ENCODE peak calls at places on chromosomes 3 and 15, in seven cellular contexts. D is endothelial cell, M is neural crest cell, Z is progenitor cell of endocrine pancreas, Q is GM12864, G is right lobe of liver, P is HepG2. N is an unnamed sample.

GRCh38 chr3:53843195-53844177 is 2.7 kb downstream of the CHDH start:
- DNase-seq in G (peak), Z (no peak), M (no peak), D (no peak), P (no peak), Q (no peak), N (no peak)

GRCh38 chr3:43031490-43032216 is 52.5 kb downstream of the GASK1A start:
- DNase-seq in Q (no peak), G (no peak), M (no peak), D (no peak), Z (no peak), P (no peak), N (peak)

GRCh38 chr15:65410036-65410435 is 12.7 kb downstream of the IGDCC4 start:
- DNase-seq in P (no peak), Z (no peak), G (no peak), Q (no peak), M (no peak), D (no peak), N (no peak)

GRCh38 chr15:101127503-101128076 is 124.3 kb downstream of the CHSY1 start:
- DNase-seq in Q (peak), M (no peak), P (peak), D (no peak), Z (no peak), G (peak), N (no peak)

GRCh38 chr3:134081211-134081610 is 51.5 kb upstream of the SLCO2A1 start:
- DNase-seq in M (no peak), G (no peak), Z (no peak), Q (no peak), P (peak), D (no peak), N (no peak)

GRCh38 chr15:38894260-38894948 is 329.8 kb upstream of the RASGRP1 start:
- DNase-seq in G (no peak), M (no peak), Q (no peak), D (no peak), Z (no peak), P (no peak), N (no peak)

GRCh38 chr15:77243146-77243545 is 172.2 kb upstream of the TSPAN3 start:
- DNase-seq in P (no peak), Q (no peak), D (no peak), G (no peak), Z (no peak), M (no peak), N (no peak)

GRCh38 chr3:31978553-31978952 is 2.5 kb downstream of the OSBPL10 start:
- DNase-seq in D (no peak), Q (no peak), G (no peak), P (no peak), Z (no peak), M (no peak), N (no peak)

GRCh38 chr3:53156368-53156834 is 4.6 kb upstream of the PRKCD start:
- DNase-seq in G (no peak), D (no peak), Z (no peak), Q (no peak), M (no peak), P (no peak), N (no peak)

GRCh38 chr3:70871909-70872656 is 559.6 kb upstream of the MDFIC2 start:
- DNase-seq in Q (no peak), P (no peak), G (no peak), D (no peak), M (no peak), Z (no peak), N (no peak)

GRCh38 chr3:48180530-48181253 is 7.5 kb downstream of the CDC25A start:
- DNase-seq in D (no peak), G (no peak), P (no peak), M (no peak), Z (no peak), Q (no peak), N (no peak)

GRCh38 chr3:48222616-48223513 is at the start of gene CAMP:
- DNase-seq in P (peak), M (no peak), G (peak), Q (peak), D (no peak), Z (no peak), N (peak)

GRCh38 chr3:32399030-32399620 is 7.5 kb downstream of the CMTM7 start:
- DNase-seq in G (no peak), P (peak), M (no peak), Q (no peak), Z (no peak), D (peak), N (no peak)

GRCh38 chr3:52527732-52528595 is 5.7 kb downstream of the NT5DC2 start:
- DNase-seq in M (no peak), Z (no peak), P (no peak), G (peak), Q (no peak), D (no peak), N (no peak)

GRCh38 chr15:62277816-62278394 is 112.8 kb upstream of the C2CD4B start:
- DNase-seq in Z (no peak), D (no peak), P (no peak), Q (no peak), M (no peak), G (no peak), N (no peak)

GRCh38 chr3:76203578-76203977 is 418.2 kb upstream of the ZNF717 start:
- DNase-seq in Q (no peak), Z (no peak), D (no peak), G (no peak), P (no peak), M (no peak), N (no peak)

GRCh38 chr15:52112203-52112750 is 298 bp downstream of the BCL2L10 start:
- DNase-seq in M (no peak), Z (no peak), P (no peak), Q (no peak), D (peak), G (peak), N (no peak)

GRCh38 chr3:140863481-140864084 is 78.1 kb upstream of the SLC25A36 start:
- DNase-seq in M (peak), G (no peak), P (peak), Q (peak), D (peak), Z (peak), N (no peak)

GRCh38 chr3:94794563-94794962 is 731.7 kb downstream of the NSUN3 start:
- DNase-seq in P (no peak), D (no peak), Z (no peak), M (no peak), G (no peak), Q (no peak), N (no peak)

GRCh38 chr3:183734750-183735284 is 37.2 kb downstream of the YEATS2 start:
- DNase-seq in M (no peak), G (no peak), Z (no peak), Q (no peak), P (no peak), D (no peak), N (no peak)

DNA sequence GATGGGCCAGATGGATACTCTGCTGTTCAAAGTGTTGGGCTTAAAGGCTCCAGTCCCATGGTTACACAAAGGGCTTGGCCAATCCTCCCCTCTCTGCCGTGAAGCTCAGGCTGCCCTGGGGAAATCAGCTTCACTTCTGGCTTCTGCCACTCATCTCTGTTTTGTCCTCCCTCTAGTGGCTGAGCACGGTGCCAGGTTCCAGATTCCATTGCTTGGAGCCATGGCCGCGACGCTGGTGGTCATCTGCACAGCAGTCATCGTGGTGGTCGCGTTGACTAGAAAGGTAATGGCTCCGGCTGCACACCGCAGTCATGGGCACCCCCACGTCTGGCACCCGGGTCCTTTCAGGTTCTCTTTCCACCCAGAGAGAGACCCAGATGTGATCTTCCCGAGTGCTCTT is 5.6 kb downstream of the TIGIT start:
- DNase-seq in Z (no peak), D (peak), P (peak), M (peak), G (peak), Q (no peak), N (no peak)
- TF ChIP-seq CTCF in Z (peak), D (peak), P (peak), M (peak), G (peak), Q (peak), N (peak)

GRCh38 chr3:46448721-46449120 is 16.0 kb downstream of the LTF start:
- DNase-seq in G (no peak), D (no peak), P (no peak), Q (no peak), Z (no peak), M (no peak), N (no peak)

GRCh38 chr3:46447535-46447934 is 17.2 kb downstream of the LTF start:
- DNase-seq in P (no peak), M (no peak), G (no peak), Q (no peak), Z (no peak), D (no peak), N (no peak)

GRCh38 chr3:46438831-46439230 is 25.9 kb downstream of the LTF start:
- DNase-seq in D (no peak), Z (no peak), Q (no peak), G (no peak), M (no peak), P (no peak), N (no peak)

GRCh38 chr3:46440531-46441294 is 24.0 kb downstream of the LTF start:
- DNase-seq in Z (no peak), P (no peak), G (no peak), D (no peak), M (no peak), Q (peak), N (no peak)

DNA sequence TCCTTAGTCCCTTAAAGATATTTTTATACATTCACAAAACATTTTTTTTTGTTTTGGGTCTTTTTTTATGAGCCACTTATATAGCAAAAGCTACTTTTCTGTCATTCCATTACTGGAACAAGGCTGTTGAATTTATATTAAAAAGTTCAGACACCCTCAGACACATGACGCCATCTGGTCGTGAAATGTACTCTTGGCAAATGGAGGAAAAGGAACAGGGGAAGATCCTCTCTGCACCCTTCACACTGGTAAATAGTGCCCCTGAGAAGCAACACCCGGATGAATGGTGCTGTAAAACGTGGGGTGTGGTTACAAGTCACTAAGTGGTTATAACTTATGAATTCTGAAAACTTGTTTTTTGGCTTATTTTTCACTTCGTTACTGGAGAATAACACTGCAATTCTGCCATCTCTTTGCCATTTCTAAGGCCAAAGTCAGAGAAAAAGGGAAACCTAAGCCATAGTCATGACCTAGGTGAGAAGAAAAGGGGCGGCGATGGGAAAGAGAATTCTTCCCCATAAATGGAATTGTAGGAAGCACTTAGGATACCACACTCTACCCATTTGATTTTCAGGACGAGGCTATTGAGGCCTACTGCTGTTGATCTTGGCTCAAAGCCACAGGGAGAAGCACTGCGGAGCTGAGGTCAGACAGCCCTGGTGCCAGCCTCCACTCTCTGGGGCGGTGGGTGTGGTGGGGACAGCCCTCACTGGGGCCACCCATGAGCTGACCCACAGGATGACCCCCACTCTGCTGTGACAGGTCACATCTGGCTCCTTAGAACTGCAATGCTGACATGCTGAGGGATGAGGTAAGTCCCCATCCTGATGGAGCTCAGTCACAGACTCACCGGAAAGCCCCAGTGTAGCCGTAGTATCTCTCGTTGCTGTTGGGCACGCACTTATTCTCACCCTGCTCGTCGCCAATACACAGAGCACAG is 21.8 kb downstream of the LTF start:
- DNase-seq in Q (no peak), D (peak), M (peak), P (peak), G (no peak), Z (no peak), N (no peak)
- TF ChIP-seq CTCF in Q (no peak), D (peak), M (peak), P (peak), G (peak), Z (peak), N (peak)

GRCh38 chr3:151578495-151578894 is 117.6 kb upstream of the IGSF10 start:
- DNase-seq in G (no peak), M (no peak), Z (no peak), D (no peak), Q (no peak), P (no peak), N (no peak)
- TF ChIP-seq CTCF in G (no peak), M (peak), Z (no peak), D (no peak), Q (peak), P (no peak), N (no peak)

GRCh38 chr3:107798381-107798780 is 275.6 kb downstream of the BBX start:
- DNase-seq in G (no peak), Z (no peak), M (no peak), Q (no peak), P (no peak), D (no peak), N (no peak)
- TF ChIP-seq CTCF in G (no peak), Z (no peak), M (no peak), Q (no peak), P (no peak), D (no peak), N (no peak)

GRCh38 chr15:84747423-84748273 is 744 bp upstream of the ZNF592 start:
- DNase-seq in P (peak), Z (peak), Q (no peak), D (peak), G (peak), M (peak), N (peak)

GRCh38 chr15:84750583-84751092 is 2.2 kb downstream of the ZNF592 start:
- DNase-seq in Q (no peak), D (no peak), G (no peak), P (no peak), Z (no peak), M (no peak), N (no peak)

GRCh38 chr15:84749111-84749991 is 959 bp downstream of the ZNF592 start:
- DNase-seq in M (no peak), Z (no peak), P (peak), Q (no peak), D (peak), G (peak), N (no peak)

GRCh38 chr15:84752195-84752594 is 3.8 kb downstream of the ZNF592 start:
- DNase-seq in M (no peak), P (peak), G (no peak), Z (no peak), D (no peak), Q (no peak), N (no peak)

DNA sequence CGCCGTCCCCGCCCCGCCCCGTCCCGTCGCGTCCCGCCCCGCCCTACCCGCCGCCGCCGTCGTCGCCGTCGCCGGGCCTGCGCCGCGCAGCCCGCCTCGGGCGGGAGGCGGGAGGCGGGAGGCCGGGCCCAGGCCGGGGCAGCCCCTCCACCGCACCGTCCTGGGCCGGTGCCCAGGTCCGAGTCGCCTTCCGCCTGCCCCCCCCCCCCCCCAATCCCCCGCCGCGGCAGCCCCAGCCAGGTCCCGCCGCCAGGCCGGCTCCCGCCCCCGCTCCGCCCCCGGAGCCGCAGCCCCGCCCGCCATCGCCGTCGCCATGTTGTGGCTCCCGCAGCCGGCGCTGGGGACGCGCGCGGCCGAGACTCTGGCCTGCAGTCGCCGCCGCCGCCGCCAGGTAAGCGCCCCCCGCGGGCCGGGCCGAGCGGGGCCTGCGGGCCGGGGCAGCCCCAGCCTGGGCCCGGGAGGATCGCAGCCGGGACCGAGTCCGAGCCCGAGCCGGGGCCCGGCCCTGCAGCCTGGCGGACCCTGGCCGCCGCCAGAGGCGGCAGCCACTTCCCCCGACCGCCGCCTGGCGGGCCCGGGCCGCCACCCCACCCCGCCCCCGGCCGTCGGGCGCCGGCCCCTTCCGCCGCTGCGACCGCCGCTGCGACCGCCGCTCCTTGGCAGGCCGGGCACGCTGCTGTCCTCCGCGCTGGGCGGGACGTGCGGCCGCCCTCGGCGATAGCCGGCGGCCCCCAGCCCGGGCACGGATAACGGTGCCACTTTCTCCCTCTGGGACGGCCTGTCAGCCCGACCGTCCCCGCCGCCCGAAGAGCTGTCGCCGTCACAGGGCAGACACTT is at the start of gene ZNF592:
- DNase-seq in P (peak), Q (no peak), M (peak), D (peak), G (peak), Z (peak), N (peak)
- TF ChIP-seq CTCF in P (no peak), Q (peak), M (peak), D (no peak), G (peak), Z (peak), N (no peak)

GRCh38 chr15:39974656-39975230 is 40.8 kb downstream of the EIF2AK4 start:
- DNase-seq in Z (no peak), D (no peak), Q (no peak), M (no peak), P (no peak), G (peak), N (no peak)

GRCh38 chr15:39979606-39980005 is 45.7 kb downstream of the EIF2AK4 start:
- DNase-seq in M (no peak), P (no peak), Z (no peak), G (no peak), Q (no peak), D (no peak), N (no peak)

DNA sequence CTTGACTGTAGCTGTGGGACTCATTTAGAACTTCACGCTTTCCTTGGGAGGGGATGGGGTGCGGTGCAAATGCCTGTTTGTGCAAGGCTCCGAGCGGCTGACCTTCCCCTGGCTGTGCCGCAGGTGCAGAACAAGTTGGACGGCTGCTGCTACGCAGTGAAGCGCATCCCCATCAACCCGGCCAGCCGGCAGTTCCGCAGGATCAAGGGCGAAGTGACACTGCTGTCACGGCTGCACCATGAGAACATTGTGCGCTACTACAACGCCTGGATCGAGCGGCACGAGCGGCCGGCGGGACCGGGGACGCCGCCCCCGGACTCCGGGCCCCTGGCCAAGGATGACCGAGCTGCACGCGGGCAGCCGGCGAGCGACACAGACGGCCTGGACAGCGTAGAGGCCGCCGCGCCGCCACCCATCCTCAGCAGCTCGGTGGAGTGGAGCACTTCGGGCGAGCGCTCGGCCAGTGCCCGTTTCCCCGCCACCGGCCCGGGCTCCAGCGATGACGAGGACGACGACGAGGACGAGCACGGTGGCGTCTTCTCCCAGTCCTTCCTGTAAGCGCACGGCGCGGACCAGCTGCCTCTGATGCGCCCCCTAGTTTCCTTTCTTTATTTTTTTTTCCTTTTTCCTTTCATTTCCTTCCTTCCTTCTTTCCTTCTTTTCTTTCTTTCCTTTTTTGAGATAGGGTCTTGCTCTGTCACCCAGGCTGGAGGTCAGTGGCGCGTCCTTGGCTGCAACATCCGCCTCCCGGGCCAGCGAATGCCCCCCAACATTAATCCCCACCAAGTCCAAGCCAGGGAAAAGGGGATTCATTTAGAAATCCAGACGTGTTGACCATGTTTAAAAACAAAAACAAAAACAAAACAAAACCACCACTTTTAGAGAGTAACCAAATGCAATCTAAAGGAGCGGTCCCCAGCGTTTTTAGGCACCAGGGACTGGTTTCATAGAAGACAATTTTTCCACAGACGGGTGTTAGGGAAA is 42.7 kb downstream of the EIF2AK4 start:
- DNase-seq in Q (no peak), P (peak), Z (peak), G (peak), M (peak), D (peak), N (no peak)
- TF ChIP-seq CTCF in Q (no peak), P (peak), Z (peak), G (peak), M (peak), D (no peak), N (peak)

GRCh38 chr15:44710236-44711088 is 661 bp downstream of the PATL2 start:
- DNase-seq in M (no peak), G (no peak), P (no peak), D (no peak), Q (peak), Z (no peak), N (no peak)
- TF ChIP-seq CTCF in M (no peak), G (no peak), P (peak), D (no peak), Q (peak), Z (peak), N (peak)

GRCh38 chr3:131053021-131053420 is 26.3 kb downstream of the NEK11 start:
- DNase-seq in M (no peak), G (no peak), Z (no peak), Q (no peak), P (no peak), D (no peak), N (no peak)
- TF ChIP-seq CTCF in M (peak), G (no peak), Z (no peak), Q (peak), P (no peak), D (no peak), N (peak)

GRCh38 chr3:168625477-168625876 is 529.8 kb upstream of the GOLIM4 start:
- DNase-seq in M (no peak), Z (no peak), Q (no peak), P (no peak), D (no peak), G (no peak), N (no peak)

GRCh38 chr3:168624195-168624594 is 528.5 kb upstream of the GOLIM4 start:
- DNase-seq in P (no peak), Q (no peak), Z (no peak), M (no peak), G (no peak), D (no peak), N (no peak)

GRCh38 chr3:168622795-168623194 is 527.1 kb upstream of the GOLIM4 start:
- DNase-seq in G (no peak), M (no peak), Z (no peak), D (no peak), P (no peak), Q (no peak), N (no peak)

GRCh38 chr3:168628549-168628948 is 532.8 kb upstream of the GOLIM4 start:
- DNase-seq in Q (no peak), Z (no peak), D (no peak), M (no peak), G (no peak), P (no peak), N (no peak)

GRCh38 chr3:168624892-168625291 is 529.2 kb upstream of the GOLIM4 start:
- DNase-seq in Q (no peak), P (no peak), G (no peak), M (no peak), Z (no peak), D (no peak), N (no peak)
- TF ChIP-seq CTCF in Q (no peak), P (no peak), G (no peak), M (no peak), Z (no peak), D (no peak), N (no peak)

N was measured in type B pancreatic cell.